ENCODE peak calls at places on chromosomes 16 and 17, in five cellular contexts. One of them, this sample, is unnamed.
A peak's percentile ranks its signal among the peaks of the same experiment; 100 is the strongest.

GRCh38 chr17:78748730-78749317 is 33.2 kb downstream of the CYTH1 start:
- DNase-seq in uterus: peak; percentile 55
- DNase-seq in right lobe of liver: peak; percentile 77
- DNase-seq in IMR-90: peak; percentile 24
- DNase-seq in heart left ventricle: peak; percentile 60
- DNase-seq in this sample: peak; percentile 90

GRCh38 chr17:65061621-65062020 is 5.1 kb upstream of the GNA13 start:
- DNase-seq in uterus: no peak
- DNase-seq in right lobe of liver: no peak
- DNase-seq in IMR-90: no peak
- DNase-seq in heart left ventricle: no peak
- DNase-seq in this sample: no peak

GRCh38 chr16:73025506-73026131 is 22.3 kb downstream of the ZFHX3 start:
- DNase-seq in uterus: no peak
- DNase-seq in right lobe of liver: no peak
- DNase-seq in IMR-90: no peak
- DNase-seq in heart left ventricle: no peak
- DNase-seq in this sample: no peak

GRCh38 chr17:67615011-67615561 is 102.7 kb upstream of the NOL11 start:
- DNase-seq in uterus: no peak
- DNase-seq in right lobe of liver: no peak
- DNase-seq in IMR-90: no peak
- DNase-seq in heart left ventricle: no peak
- DNase-seq in this sample: peak; percentile 70

GRCh38 chr16:54193656-54194007 is 93.0 kb downstream of the IRX3 start:
- DNase-seq in uterus: peak; percentile 43
- DNase-seq in right lobe of liver: peak; percentile 71
- DNase-seq in IMR-90: peak; percentile 25
- DNase-seq in heart left ventricle: peak; percentile 87
- DNase-seq in this sample: peak; percentile 96

GRCh38 chr16:89658221-89658879 is 714 bp downstream of the SPATA33 start:
- DNase-seq in uterus: no peak
- DNase-seq in right lobe of liver: no peak
- DNase-seq in IMR-90: no peak
- DNase-seq in heart left ventricle: peak; percentile 24
- DNase-seq in this sample: no peak

GRCh38 chr16:85983606-85984005 is 84.6 kb downstream of the IRF8 start:
- DNase-seq in uterus: no peak
- DNase-seq in right lobe of liver: peak; percentile 40
- DNase-seq in IMR-90: no peak
- DNase-seq in heart left ventricle: peak; percentile 43
- DNase-seq in this sample: no peak

GRCh38 chr16:79839851-79840321 is 239.3 kb upstream of the MAF start:
- DNase-seq in uterus: no peak
- DNase-seq in right lobe of liver: no peak
- DNase-seq in IMR-90: no peak
- DNase-seq in heart left ventricle: peak; percentile 39
- DNase-seq in this sample: no peak

GRCh38 chr17:75430159-75430748 is 24.8 kb upstream of the GRB2 start:
- DNase-seq in uterus: no peak
- DNase-seq in right lobe of liver: no peak
- DNase-seq in IMR-90: peak; percentile 55
- DNase-seq in heart left ventricle: no peak
- DNase-seq in this sample: no peak

GRCh38 chr17:2777242-2777867 is 18.9 kb upstream of the RAP1GAP2 start:
- DNase-seq in uterus: no peak
- DNase-seq in right lobe of liver: no peak
- DNase-seq in IMR-90: no peak
- DNase-seq in heart left ventricle: no peak
- DNase-seq in this sample: no peak

GRCh38 chr16:56710181-56710737 is 19.7 kb upstream of the NUP93 start:
- DNase-seq in uterus: no peak
- DNase-seq in right lobe of liver: no peak
- DNase-seq in IMR-90: no peak
- DNase-seq in heart left ventricle: no peak
- DNase-seq in this sample: peak; percentile 40

GRCh38 chr17:57861000-57861736 is 11.3 kb upstream of the MRPS23 start:
- DNase-seq in uterus: peak; percentile 66
- DNase-seq in right lobe of liver: no peak
- DNase-seq in IMR-90: peak; percentile 60
- DNase-seq in heart left ventricle: peak; percentile 78
- DNase-seq in this sample: no peak

GRCh38 chr17:48012151-48012520 is 25.5 kb downstream of the COPZ2 start:
- DNase-seq in uterus: no peak
- DNase-seq in right lobe of liver: no peak
- DNase-seq in IMR-90: no peak
- DNase-seq in heart left ventricle: peak; percentile 38
- DNase-seq in this sample: no peak

GRCh38 chr17:65334391-65334790 is 197.2 kb downstream of the RGS9 start:
- DNase-seq in uterus: no peak
- DNase-seq in right lobe of liver: no peak
- DNase-seq in IMR-90: no peak
- DNase-seq in heart left ventricle: no peak
- DNase-seq in this sample: no peak

GRCh38 chr17:40614431-40615294 is 33.0 kb downstream of the SMARCE1 start:
- DNase-seq in uterus: no peak
- DNase-seq in right lobe of liver: no peak
- DNase-seq in IMR-90: no peak
- DNase-seq in heart left ventricle: no peak
- DNase-seq in this sample: no peak

GRCh38 chr16:29198231-29198630 is 208.3 kb downstream of the NPIPB11 start:
- DNase-seq in uterus: peak; percentile 3
- DNase-seq in right lobe of liver: no peak
- DNase-seq in IMR-90: no peak
- DNase-seq in heart left ventricle: no peak
- DNase-seq in this sample: no peak

GRCh38 chr17:30222741-30223175 is 12.7 kb downstream of the SLC6A4 start:
- DNase-seq in uterus: no peak
- DNase-seq in right lobe of liver: no peak
- DNase-seq in IMR-90: no peak
- DNase-seq in heart left ventricle: no peak
- DNase-seq in this sample: peak; percentile 37

GRCh38 chr17:63843387-63844292 is 1.2 kb upstream of the SMARCD2 start:
- DNase-seq in uterus: peak; percentile 58
- DNase-seq in right lobe of liver: no peak
- DNase-seq in IMR-90: peak; percentile 70
- DNase-seq in heart left ventricle: peak; percentile 83
- DNase-seq in this sample: no peak

GRCh38 chr16:4694664-4695451 is 1.5 kb downstream of the NUDT16L1 start:
- DNase-seq in uterus: peak; percentile 45
- DNase-seq in right lobe of liver: peak; percentile 51
- DNase-seq in IMR-90: no peak
- DNase-seq in heart left ventricle: peak; percentile 55
- DNase-seq in this sample: peak; percentile 83

GRCh38 chr16:50265716-50266336 is 525 bp upstream of the ADCY7 start:
- DNase-seq in uterus: no peak
- DNase-seq in right lobe of liver: no peak
- DNase-seq in IMR-90: no peak
- DNase-seq in heart left ventricle: no peak
- DNase-seq in this sample: no peak

GRCh38 chr16:85415196-85415988 is 197.7 kb upstream of the GSE1 start:
- DNase-seq in uterus: no peak
- DNase-seq in right lobe of liver: peak; percentile 41
- DNase-seq in IMR-90: no peak
- DNase-seq in heart left ventricle: no peak
- DNase-seq in this sample: peak; percentile 84

DNA sequence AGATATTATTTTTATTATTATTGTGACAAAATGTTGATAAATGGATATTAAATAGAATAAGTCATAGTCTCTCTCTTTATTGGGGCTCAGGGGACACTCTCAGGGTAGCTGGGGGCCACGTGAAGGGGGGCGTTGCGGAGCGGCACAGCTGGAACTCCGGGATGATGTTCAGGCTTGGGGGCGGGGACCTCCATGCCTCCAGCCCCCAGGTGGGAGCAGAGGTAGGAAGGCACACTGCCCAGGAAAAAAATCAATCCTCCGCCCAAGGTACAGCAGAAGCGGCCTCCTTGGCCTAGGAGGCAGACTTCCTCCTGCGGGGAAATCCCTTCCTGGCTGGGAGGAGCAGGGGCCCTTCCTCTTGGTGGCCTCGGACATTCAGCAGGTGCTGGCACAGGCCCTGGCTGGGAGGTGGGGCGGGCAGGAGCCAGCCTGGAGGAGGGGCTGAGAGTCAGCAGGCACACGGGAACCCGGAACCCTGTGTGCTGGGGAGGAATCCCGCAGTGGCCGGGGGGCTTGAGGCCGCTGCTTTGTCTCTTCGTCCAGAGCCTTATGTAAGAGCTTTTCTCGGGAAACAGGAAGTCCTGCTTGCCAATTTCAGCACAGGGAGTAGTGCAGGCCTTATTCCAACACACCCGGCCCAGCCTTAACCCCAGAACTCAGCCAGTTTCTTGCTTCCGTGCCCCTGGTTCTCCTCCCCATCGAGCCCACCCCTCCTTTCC is 566 bp upstream of the TNFSF13 start:
- DNase-seq in uterus: peak; percentile 86
- DNase-seq in right lobe of liver: peak; percentile 87
- DNase-seq in IMR-90: peak; percentile 49
- DNase-seq in heart left ventricle: peak; percentile 90
- DNase-seq in this sample: peak; percentile 80
- TF ChIP-seq POLR2A in uterus: peak; percentile 76
- TF ChIP-seq POLR2A in right lobe of liver: peak; percentile 74
- TF ChIP-seq POLR2A in IMR-90: no peak
- TF ChIP-seq POLR2A in heart left ventricle: no peak
- TF ChIP-seq POLR2A in this sample: no peak

GRCh38 chr16:18802755-18803218 is 1.4 kb upstream of the ARL6IP1 start:
- DNase-seq in uterus: no peak
- DNase-seq in right lobe of liver: no peak
- DNase-seq in IMR-90: no peak
- DNase-seq in heart left ventricle: no peak
- DNase-seq in this sample: no peak
- TF ChIP-seq CTCF in uterus: no peak
- TF ChIP-seq CTCF in right lobe of liver: no peak
- TF ChIP-seq CTCF in IMR-90: no peak
- TF ChIP-seq CTCF in heart left ventricle: no peak
- TF ChIP-seq CTCF in this sample: no peak

GRCh38 chr16:69186642-69187386 is at the start of gene SNTB2:
- DNase-seq in uterus: peak; percentile 92
- DNase-seq in right lobe of liver: peak; percentile 97
- DNase-seq in IMR-90: peak; percentile 83
- DNase-seq in heart left ventricle: peak; percentile 95
- DNase-seq in this sample: peak; percentile 92
- TF ChIP-seq POLR2A in uterus: peak; percentile 98
- TF ChIP-seq POLR2A in right lobe of liver: peak; percentile 96
- TF ChIP-seq POLR2A in IMR-90: peak; percentile 84
- TF ChIP-seq POLR2A in heart left ventricle: peak; percentile 30
- TF ChIP-seq POLR2A in this sample: peak; percentile 22

GRCh38 chr16:84175351-84176081 is 11.3 kb downstream of the TAF1C start:
- DNase-seq in uterus: peak; percentile 30
- DNase-seq in right lobe of liver: no peak
- DNase-seq in IMR-90: peak; percentile 53
- DNase-seq in heart left ventricle: peak; percentile 57
- DNase-seq in this sample: no peak
- TF ChIP-seq CTCF in uterus: peak; percentile 53
- TF ChIP-seq CTCF in right lobe of liver: peak; percentile 31
- TF ChIP-seq CTCF in IMR-90: peak; percentile 76
- TF ChIP-seq CTCF in heart left ventricle: peak; percentile 59
- TF ChIP-seq CTCF in this sample: no peak